ENCODE peak calls at places on chromosomes 16 and 17, in five cellular contexts. N is cardiac fibroblast, L is IMR-90, V is astrocyte of the spinal cord, Q is AG10803. W is an unnamed sample.

GRCh38 chr17:77419547-77420475 is 279.0 kb downstream of the SEC14L1 start:
- DNase-seq in N (peak; percentile 35), L (peak; percentile 80), Q (peak; percentile 49), V (peak; percentile 44), W (no peak)

GRCh38 chr16:26911436-26911835 is 155.3 kb upstream of the C16orf82 start:
- DNase-seq in N (no peak), L (no peak), V (peak; percentile 9), Q (no peak), W (no peak)

GRCh38 chr16:58709338-58709737 is 24.8 kb upstream of the SLC38A7 start:
- DNase-seq in N (no peak), Q (no peak), V (no peak), L (no peak), W (no peak)

GRCh38 chr17:52648995-52649394 is 490.5 kb upstream of the CA10 start:
- DNase-seq in L (no peak), Q (no peak), V (no peak), N (no peak), W (no peak)

GRCh38 chr17:67571478-67571877 is 146.3 kb upstream of the NOL11 start:
- DNase-seq in V (no peak), Q (no peak), L (no peak), N (no peak), W (no peak)

GRCh38 chr16:4323845-4324478 is 8.1 kb downstream of the GLIS2 start:
- DNase-seq in V (peak; percentile 49), N (peak; percentile 78), Q (peak; percentile 62), L (peak; percentile 42), W (no peak)

GRCh38 chr17:48244121-48244711 is 136.7 kb downstream of the SNX11 start:
- DNase-seq in V (peak; percentile 64), L (peak; percentile 29), N (peak; percentile 59), Q (peak; percentile 54), W (no peak)

GRCh38 chr16:67936124-67936875 is at the start of gene PSMB10:
- DNase-seq in V (peak; percentile 71), N (peak; percentile 69), L (peak; percentile 72), Q (peak; percentile 65), W (peak; percentile 36)

GRCh38 chr16:887846-888245 is 82.9 kb downstream of the LMF1 start:
- DNase-seq in V (no peak), L (no peak), N (no peak), Q (no peak), W (no peak)

GRCh38 chr17:82317394-82318168 is at the start of gene CD7:
- DNase-seq in Q (no peak), L (no peak), N (no peak), V (no peak), W (no peak)

GRCh38 chr17:81665205-81666091 is 957 bp downstream of the OXLD1 start:
- DNase-seq in V (no peak), Q (peak; percentile 21), N (peak; percentile 42), L (peak; percentile 6), W (peak; percentile 15)

GRCh38 chr16:85369741-85370528 is 243.2 kb upstream of the GSE1 start:
- DNase-seq in L (no peak), V (no peak), N (peak; percentile 51), Q (peak; percentile 29), W (no peak)

GRCh38 chr16:70430667-70431536 is 8.0 kb downstream of the ST3GAL2 start:
- DNase-seq in L (peak; percentile 24), N (no peak), Q (no peak), V (no peak), W (no peak)

GRCh38 chr17:48012151-48012520 is 25.5 kb downstream of the COPZ2 start:
- DNase-seq in V (no peak), Q (peak; percentile 30), N (no peak), L (no peak), W (no peak)

GRCh38 chr17:67867591-67867990 is 42.3 kb downstream of the BPTF start:
- DNase-seq in N (no peak), Q (no peak), V (no peak), L (no peak), W (no peak)

GRCh38 chr16:51538707-51539604 is 387.9 kb upstream of the SALL1 start:
- DNase-seq in N (peak; percentile 76), L (peak; percentile 92), Q (peak; percentile 83), V (peak; percentile 96), W (peak; percentile 92)

GRCh38 chr16:68351991-68352431 is 41.2 kb downstream of the PRMT7 start:
- DNase-seq in V (no peak), Q (no peak), N (no peak), L (no peak), W (no peak)

GRCh38 chr17:64091571-64091970 is 38.4 kb downstream of the ERN1 start:
- DNase-seq in L (no peak), Q (no peak), N (no peak), V (no peak), W (no peak)
- H3K4me3 ChIP-seq in L (no peak overlapping the region), Q (no peak overlapping the region), N (no peak overlapping the region), V (no peak overlapping the region), W (no peak overlapping the region)

GRCh38 chr17:16463341-16464000 is 28.5 kb downstream of the LRRC75A start:
- DNase-seq in Q (peak; percentile 81), V (no peak), N (peak; percentile 74), L (peak; percentile 59), W (peak; percentile 35)
- TF ChIP-seq CTCF in Q (peak; percentile 50), V (peak; percentile 33), N (no peak), L (peak; percentile 42), W (peak; percentile 41)

DNA sequence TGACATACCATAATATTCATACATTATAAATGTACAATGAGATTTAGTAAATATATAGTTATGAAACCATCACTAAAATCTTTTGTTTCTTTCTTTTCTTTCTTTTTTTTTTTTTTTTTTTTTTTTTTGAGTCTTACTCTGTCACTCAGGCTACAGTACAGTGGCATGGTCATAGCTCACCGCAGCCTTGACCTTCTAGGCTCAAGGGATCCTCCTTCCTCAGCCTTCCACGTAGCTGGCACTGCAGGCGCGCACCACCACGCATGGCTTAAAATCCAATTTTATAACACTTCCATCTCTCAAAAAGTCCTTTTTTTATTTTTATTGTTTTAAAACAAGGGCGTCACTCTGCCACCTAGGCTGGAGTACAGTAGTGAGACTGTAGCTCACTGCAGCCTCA is 41.1 kb downstream of the ZNRF1 start:
- DNase-seq in Q (no peak), V (no peak), L (no peak), N (no peak), W (no peak)
- H3K4me3 ChIP-seq in Q (no peak overlapping the region), V (no peak overlapping the region), L (no peak overlapping the region), N (no peak overlapping the region), W (no peak overlapping the region)

GRCh38 chr17:31506517-31506916 is 115.0 kb downstream of the RAB11FIP4 start:
- DNase-seq in N (no peak), Q (no peak), V (no peak), L (no peak), W (no peak)

GRCh38 chr17:31509805-31510177 is 118.3 kb downstream of the RAB11FIP4 start:
- DNase-seq in V (no peak), Q (no peak), L (no peak), N (no peak), W (no peak)

GRCh38 chr17:31509095-31509804 is 117.8 kb downstream of the RAB11FIP4 start:
- DNase-seq in Q (no peak), V (no peak), L (no peak), N (no peak), W (no peak)

GRCh38 chr17:31510273-31511175 is 119.0 kb downstream of the RAB11FIP4 start:
- DNase-seq in V (no peak), L (peak; percentile 58), N (no peak), Q (no peak), W (no peak)

GRCh38 chr17:31508310-31509094 is 117.0 kb downstream of the RAB11FIP4 start:
- DNase-seq in L (peak; percentile 8), N (no peak), V (no peak), Q (no peak), W (no peak)
- TF ChIP-seq CTCF in L (no peak), N (peak; percentile 22), V (peak; percentile 33), Q (peak; percentile 18), W (peak; percentile 20)

DNA sequence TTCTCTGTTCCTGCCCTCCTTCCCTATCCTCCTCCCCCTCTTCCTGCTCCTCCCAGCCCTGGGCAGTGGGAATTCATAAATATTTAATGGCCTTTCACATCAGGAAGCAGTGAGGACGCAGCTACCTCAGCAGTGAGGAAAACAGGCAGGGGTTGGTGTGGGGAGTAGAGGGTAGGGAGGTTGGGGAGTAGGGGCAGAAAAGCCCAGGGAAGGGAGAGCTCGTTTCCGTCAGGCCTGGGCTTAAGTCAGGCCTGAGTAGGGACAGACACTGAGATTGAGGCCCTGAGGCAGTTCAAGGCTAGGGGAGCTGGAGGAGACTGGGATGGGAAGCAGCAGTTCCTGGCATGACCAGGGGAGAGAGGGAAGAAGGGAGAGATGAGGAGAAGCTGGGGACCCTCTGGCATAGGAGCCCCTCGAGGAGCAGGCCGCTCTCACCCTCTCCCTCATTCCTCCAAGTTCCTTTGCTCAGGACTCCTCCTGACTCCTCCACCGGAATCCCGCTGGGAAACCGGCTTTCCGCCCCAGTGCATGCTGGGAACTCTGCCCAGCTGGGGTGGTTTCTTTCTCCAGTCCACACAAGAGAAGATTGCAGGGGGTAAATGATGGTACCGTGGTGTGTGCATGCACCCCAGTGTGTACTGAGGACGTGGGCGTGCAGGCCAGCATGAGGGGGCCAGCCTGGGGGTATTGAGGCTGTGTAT is 6.2 kb downstream of the SAMD14 start:
- DNase-seq in V (peak; percentile 61), N (no peak), L (peak; percentile 46), Q (no peak), W (no peak)
- H3K4me3 ChIP-seq in V (no peak overlapping the region), N (no peak overlapping the region), L (no peak overlapping the region), Q (no peak overlapping the region), W (no peak overlapping the region)

GRCh38 chr17:42306385-42306667 is 18.0 kb downstream of the STAT5A start:
- DNase-seq in N (no peak), V (no peak), Q (no peak), L (no peak), W (no peak)

GRCh38 chr17:42303694-42304093 is 15.4 kb downstream of the STAT5A start:
- DNase-seq in Q (no peak), L (no peak), V (no peak), N (no peak), W (no peak)

GRCh38 chr17:42307362-42307927 is 19.1 kb downstream of the STAT5A start:
- DNase-seq in Q (no peak), N (no peak), L (no peak), V (no peak), W (no peak)

GRCh38 chr17:42304187-42305030 is 16.1 kb downstream of the STAT5A start:
- DNase-seq in V (no peak), Q (no peak), N (no peak), L (no peak), W (no peak)

GRCh38 chr17:42305543-42306384 is 17.5 kb downstream of the STAT5A start:
- DNase-seq in L (no peak), N (no peak), Q (no peak), V (no peak), W (no peak)
- TF ChIP-seq CTCF in L (no peak), N (no peak), Q (no peak), V (no peak), W (no peak)

GRCh38 chr17:56593741-56594527 is 435 bp downstream of the NOG start:
- DNase-seq in N (peak; percentile 63), L (peak; percentile 71), Q (peak; percentile 78), V (peak; percentile 48), W (peak; percentile 79)
- H3K4me3 ChIP-seq in N (peak overlapping the region; percentile 44), L (peak overlapping the region; percentile 68), Q (peak overlapping the region; percentile 71), V (peak overlapping the region; percentile 40), W (peak overlapping the region; percentile 74)

W was measured in mammary epithelial cell.